ENCODE peak calls at places on chromosomes 12 and 14, in seven cellular contexts. V, R, K, L, B, J and D are unnamed samples.

GRCh38 chr12:24864796-24865125 is 84.1 kb downstream of the BCAT1 start:
- DNase-seq in V (no peak), R (no peak), K (no peak), L (no peak), B (no peak), J (no peak), D (no peak)

GRCh38 chr12:40566246-40566645 is 126.0 kb upstream of the CNTN1 start:
- DNase-seq in V (no peak), R (no peak), K (no peak), L (no peak), B (no peak), J (no peak), D (no peak)

GRCh38 chr12:3614806-3615466 is 123.9 kb downstream of the PRMT8 start:
- DNase-seq in V (no peak), R (no peak), K (no peak), L (peak), B (no peak), J (no peak), D (peak)

GRCh38 chr12:81128930-81129554 is 51.2 kb downstream of the ACSS3 start:
- DNase-seq in V (peak), R (peak), K (peak), L (no peak), B (no peak), J (peak), D (peak)

GRCh38 chr12:49564241-49565118 is 3.5 kb downstream of the MCRS1 start:
- DNase-seq in V (no peak), R (no peak), K (no peak), L (no peak), B (no peak), J (no peak), D (no peak)

GRCh38 chr14:65206078-65206447 is 103.7 kb upstream of the MAX start:
- DNase-seq in V (no peak), R (no peak), K (no peak), L (no peak), B (no peak), J (no peak), D (no peak)

GRCh38 chr12:120475643-120476042 is 6.1 kb upstream of the SRSF9 start:
- DNase-seq in V (no peak), R (no peak), K (no peak), L (no peak), B (no peak), J (no peak), D (no peak)

GRCh38 chr12:1360812-1361211 is 233.6 kb downstream of the FBXL14 start:
- DNase-seq in V (no peak), R (peak), K (no peak), L (no peak), B (no peak), J (no peak), D (no peak)

GRCh38 chr12:69512820-69513219 is 42.6 kb downstream of the FRS2 start:
- DNase-seq in V (no peak), R (peak), K (no peak), L (no peak), B (no peak), J (no peak), D (no peak)

GRCh38 chr12:19970116-19970515 is 398.2 kb upstream of the PDE3A start:
- DNase-seq in V (no peak), R (peak), K (peak), L (no peak), B (no peak), J (no peak), D (no peak)

GRCh38 chr14:67623114-67623513 is 3.4 kb downstream of the ARG2 start:
- DNase-seq in V (no peak), R (no peak), K (peak), L (no peak), B (no peak), J (no peak), D (no peak)
- TF ChIP-seq CTCF in V (no peak), R (no peak), K (no peak), L (no peak), B (no peak), J (no peak), D (no peak)

GRCh38 chr14:75675265-75675960 is 14.4 kb downstream of the TTLL5 start:
- DNase-seq in V (no peak), R (no peak), K (no peak), L (no peak), B (no peak), J (no peak), D (no peak)
- TF ChIP-seq CTCF in V (no peak), R (no peak), K (no peak), L (no peak), B (no peak), J (no peak), D (peak)

DNA sequence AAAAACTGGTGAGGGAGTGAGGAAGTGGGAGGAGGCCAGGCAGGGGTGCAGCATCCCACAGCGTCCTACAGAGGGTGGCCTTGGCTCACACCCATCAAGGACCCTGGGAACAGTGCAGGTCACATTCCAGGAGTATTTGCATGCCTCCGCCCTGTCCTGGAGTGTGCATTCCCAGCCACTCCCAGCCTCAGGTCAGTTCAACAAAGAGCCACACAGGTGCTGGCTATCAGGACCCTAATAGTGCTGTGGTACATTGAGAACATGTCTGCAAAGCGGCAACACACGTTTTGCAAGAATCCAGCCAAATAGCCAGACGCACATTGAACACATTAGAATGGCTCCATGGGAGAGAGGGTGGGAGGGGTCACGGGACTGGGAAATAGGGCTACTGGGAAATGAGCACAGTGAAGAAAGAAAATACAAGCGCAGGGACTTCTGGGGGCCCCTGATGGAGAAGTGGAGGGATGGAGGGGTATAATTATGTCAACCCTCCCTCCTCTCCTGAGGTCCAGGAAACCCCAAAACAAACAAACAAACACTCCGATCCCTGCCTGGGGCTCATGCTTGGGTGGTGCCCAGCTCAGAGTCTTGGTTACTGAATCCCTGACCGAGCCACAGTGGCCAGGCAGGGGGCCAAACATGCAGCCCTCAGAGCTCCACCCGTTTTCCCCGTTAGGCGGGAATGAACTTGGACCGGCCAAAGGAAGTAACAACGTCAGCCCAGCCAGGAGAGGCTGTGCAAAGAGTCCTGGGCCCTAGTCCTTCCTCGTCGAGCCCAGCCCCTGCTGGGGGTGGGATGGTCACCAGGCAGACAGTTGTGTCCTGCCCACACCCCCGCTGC is 36.4 kb downstream of the CMKLR1 start:
- DNase-seq in V (peak), R (no peak), K (peak), L (peak), B (peak), J (peak), D (no peak)
- TF ChIP-seq CTCF in V (no peak), R (no peak), K (no peak), L (no peak), B (peak), J (no peak), D (peak)

DNA sequence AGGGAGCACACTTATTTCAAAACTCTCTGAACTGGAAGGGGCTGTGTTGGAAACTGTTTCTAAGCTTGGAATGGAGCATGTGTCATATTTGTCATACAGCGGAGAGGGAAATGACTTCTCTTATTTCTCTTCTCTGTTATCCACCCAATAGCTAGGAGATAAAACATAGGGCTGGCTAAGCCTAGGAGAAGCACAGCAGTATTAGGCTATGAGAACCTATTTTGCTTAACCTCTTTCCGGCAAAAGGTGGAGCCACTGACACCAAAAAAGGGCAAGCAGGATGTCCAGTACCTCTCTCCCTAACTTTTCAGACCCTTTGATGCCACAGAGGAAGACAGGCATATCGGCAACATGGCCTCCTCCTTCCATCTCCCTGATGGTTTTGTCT is 148.3 kb downstream of the CRADD start:
- DNase-seq in V (no peak), R (no peak), K (peak), L (no peak), B (no peak), J (no peak), D (no peak)
- TF ChIP-seq CTCF in V (no peak), R (no peak), K (no peak), L (no peak), B (no peak), J (no peak), D (no peak)

DNA sequence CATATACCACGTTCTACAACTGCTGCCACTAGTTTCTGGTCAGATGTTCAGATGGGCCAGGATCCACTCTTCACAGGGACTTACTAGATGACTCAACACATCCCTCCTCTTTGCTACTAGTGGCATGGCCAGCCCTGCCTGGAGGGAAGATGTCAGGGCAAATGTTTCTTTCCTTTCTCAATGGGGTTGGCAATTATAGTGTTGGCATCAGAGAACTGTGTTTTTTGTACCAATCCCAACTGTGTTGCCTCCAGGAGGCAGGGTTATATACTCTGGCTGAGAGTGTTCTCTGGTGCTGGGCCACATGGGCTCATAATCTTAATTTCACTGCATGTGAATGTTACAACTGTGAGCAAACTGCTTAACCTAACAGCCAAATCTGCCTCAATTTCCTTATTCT is 69.9 kb upstream of the AVPR1A start:
- DNase-seq in V (no peak), R (no peak), K (no peak), L (no peak), B (no peak), J (no peak), D (no peak)
- TF ChIP-seq CTCF in V (no peak), R (no peak), K (no peak), L (no peak), B (no peak), J (no peak), D (no peak)

GRCh38 chr14:93953263-93953662 is 23.1 kb downstream of the ASB2 start:
- DNase-seq in V (no peak), R (no peak), K (no peak), L (no peak), B (no peak), J (no peak), D (peak)
- TF ChIP-seq CTCF in V (no peak), R (no peak), K (no peak), L (no peak), B (no peak), J (no peak), D (peak)

DNA sequence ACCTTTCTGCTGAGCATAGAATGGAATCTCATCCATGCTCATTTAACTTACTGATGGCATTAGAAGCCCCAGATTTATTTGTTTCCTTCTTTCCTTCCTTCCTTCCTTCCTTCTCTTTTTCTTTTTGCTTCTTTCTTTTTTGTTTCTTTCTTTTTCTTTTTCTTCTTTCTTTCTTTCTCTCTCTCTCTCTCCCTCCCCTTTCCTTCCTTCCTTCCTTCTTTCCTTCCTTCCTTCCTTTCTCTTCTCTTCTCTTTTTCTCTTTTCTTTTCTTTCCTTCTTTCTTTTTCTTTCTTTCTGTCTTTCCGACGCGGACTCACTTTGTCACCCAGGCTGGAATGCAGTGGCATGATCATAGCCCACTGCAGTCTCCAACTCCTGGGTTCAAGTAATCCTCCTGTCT is 55.9 kb downstream of the C12orf75 start:
- DNase-seq in V (no peak), R (no peak), K (no peak), L (no peak), B (no peak), J (no peak), D (no peak)
- TF ChIP-seq CTCF in V (no peak), R (no peak), K (no peak), L (no peak), B (no peak), J (no peak), D (no peak)

DNA sequence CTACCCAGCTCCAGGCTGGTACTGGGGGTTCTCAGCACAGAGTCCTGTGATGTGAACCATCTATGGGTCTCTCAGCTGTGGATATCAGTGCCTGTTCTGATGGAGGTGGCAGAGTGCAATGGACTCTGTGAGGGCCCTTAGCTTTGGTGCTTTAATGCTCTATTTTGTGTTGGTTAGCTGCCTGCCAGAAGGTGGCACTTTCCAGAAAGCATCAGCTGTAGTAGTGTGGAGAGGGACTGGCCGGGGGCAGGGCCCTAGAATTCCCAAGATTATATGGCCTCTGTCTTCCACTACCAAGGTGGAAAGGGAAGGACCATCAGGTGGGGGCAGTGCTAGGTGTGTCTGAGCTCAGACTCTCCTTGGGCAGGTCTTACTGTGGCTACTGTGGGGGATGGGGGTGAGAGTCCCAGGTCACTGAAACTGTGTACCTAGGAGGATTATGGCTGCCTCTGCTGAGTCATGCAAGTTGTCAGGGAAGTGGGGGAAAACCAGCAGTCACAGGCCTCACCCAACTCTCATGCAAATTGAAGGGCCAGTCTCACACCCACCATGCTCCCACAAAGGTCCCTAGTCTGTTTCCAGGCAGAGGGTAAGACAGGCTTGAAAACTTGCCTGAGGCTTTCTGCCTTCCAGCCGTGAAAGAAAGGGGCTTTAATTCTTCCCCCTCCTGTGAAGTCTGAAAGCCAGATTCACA is 878.1 kb downstream of the C12orf50 start:
- DNase-seq in V (no peak), R (no peak), K (no peak), L (no peak), B (no peak), J (no peak), D (peak)
- TF ChIP-seq CTCF in V (no peak), R (no peak), K (no peak), L (no peak), B (no peak), J (no peak), D (no peak)

DNA sequence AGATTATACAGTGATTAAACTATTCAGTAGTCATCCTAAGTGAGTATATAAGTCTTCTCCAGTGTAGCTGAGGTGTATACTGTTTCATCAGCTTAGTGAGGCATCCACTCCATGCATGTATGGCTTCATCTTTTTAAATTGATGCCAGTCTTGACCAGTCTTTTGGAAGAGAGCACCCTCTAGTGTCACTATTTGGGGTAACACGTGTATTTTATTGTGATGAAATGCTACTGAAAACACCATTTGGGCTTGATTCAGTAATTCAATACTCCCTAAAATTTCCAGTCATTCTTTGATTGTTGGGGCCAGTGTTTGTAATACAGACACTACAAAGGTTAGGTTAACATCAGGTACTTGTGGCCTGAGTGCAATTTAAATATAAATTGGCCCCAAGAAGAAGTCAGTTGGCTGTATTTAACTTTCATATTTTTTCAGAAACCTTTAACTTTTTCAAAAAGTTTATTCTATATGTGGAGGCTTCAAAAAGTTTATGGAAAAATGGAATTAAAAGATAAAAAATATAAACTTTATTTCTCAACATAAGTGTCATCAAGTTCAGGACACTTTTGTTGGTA is 35.3 kb downstream of the MIPOL1 start:
- DNase-seq in V (peak), R (peak), K (peak), L (no peak), B (no peak), J (peak), D (no peak)
- TF ChIP-seq CTCF in V (peak), R (peak), K (peak), L (peak), B (peak), J (peak), D (peak)

GRCh38 chr12:125214289-125214688 is 149.1 kb downstream of the AACS start:
- DNase-seq in V (no peak), R (no peak), K (no peak), L (no peak), B (no peak), J (no peak), D (no peak)
- TF ChIP-seq CTCF in V (no peak), R (no peak), K (no peak), L (no peak), B (no peak), J (no peak), D (no peak)